ENCODE peak calls at places on chromosomes 1 and 21, in five cellular contexts. One of them, this sample, is unnamed.

GRCh38 chr1:114009042-114009392 is 29.7 kb downstream of the OLFML3 start:
- DNase-seq in hypothalamus: no peak
- DNase-seq in B cell: no peak
- DNase-seq in endothelial cell of umbilical vein: no peak
- DNase-seq in SK-N-SH: no peak
- DNase-seq in this sample: no peak

GRCh38 chr1:31643976-31644559 is 608 bp downstream of the PEF1 start:
- DNase-seq in hypothalamus: no peak
- DNase-seq in B cell: no peak
- DNase-seq in endothelial cell of umbilical vein: no peak
- DNase-seq in SK-N-SH: no peak
- DNase-seq in this sample: no peak

GRCh38 chr1:109314805-109315204 is 8.0 kb upstream of the MYBPHL start:
- DNase-seq in hypothalamus: no peak
- DNase-seq in B cell: no peak
- DNase-seq in endothelial cell of umbilical vein: no peak
- DNase-seq in SK-N-SH: no peak
- DNase-seq in this sample: no peak

GRCh38 chr1:161792740-161793139 is 26.6 kb downstream of the ATF6 start:
- DNase-seq in hypothalamus: no peak
- DNase-seq in B cell: peak
- DNase-seq in endothelial cell of umbilical vein: peak
- DNase-seq in SK-N-SH: peak
- DNase-seq in this sample: peak

GRCh38 chr1:15328245-15328784 is 81.3 kb downstream of the FHAD1 start:
- DNase-seq in hypothalamus: no peak
- DNase-seq in B cell: no peak
- DNase-seq in endothelial cell of umbilical vein: no peak
- DNase-seq in SK-N-SH: no peak
- DNase-seq in this sample: no peak

GRCh38 chr1:54649921-54650320 is 8.3 kb downstream of the MROH7 start:
- DNase-seq in hypothalamus: no peak
- DNase-seq in B cell: no peak
- DNase-seq in endothelial cell of umbilical vein: no peak
- DNase-seq in SK-N-SH: no peak
- DNase-seq in this sample: no peak

GRCh38 chr21:34037446-34037845 is 35.9 kb upstream of the MRPS6 start:
- DNase-seq in hypothalamus: no peak
- DNase-seq in B cell: no peak
- DNase-seq in endothelial cell of umbilical vein: peak
- DNase-seq in SK-N-SH: no peak
- DNase-seq in this sample: no peak

GRCh38 chr1:154253671-154254070 is 18.8 kb upstream of the HAX1 start:
- DNase-seq in hypothalamus: no peak
- DNase-seq in B cell: no peak
- DNase-seq in endothelial cell of umbilical vein: no peak
- DNase-seq in SK-N-SH: no peak
- DNase-seq in this sample: no peak

GRCh38 chr1:44316231-44316759 is 38.8 kb downstream of the ERI3 start:
- DNase-seq in hypothalamus: no peak
- DNase-seq in B cell: no peak
- DNase-seq in endothelial cell of umbilical vein: peak
- DNase-seq in SK-N-SH: no peak
- DNase-seq in this sample: peak

GRCh38 chr1:23403038-23403336 is 21.6 kb downstream of the TCEA3 start:
- DNase-seq in hypothalamus: no peak
- DNase-seq in B cell: no peak
- DNase-seq in endothelial cell of umbilical vein: peak
- DNase-seq in SK-N-SH: no peak
- DNase-seq in this sample: no peak

GRCh38 chr1:87435484-87435883 is 106.8 kb downstream of the LMO4 start:
- DNase-seq in hypothalamus: no peak
- DNase-seq in B cell: no peak
- DNase-seq in endothelial cell of umbilical vein: no peak
- DNase-seq in SK-N-SH: no peak
- DNase-seq in this sample: no peak

GRCh38 chr1:244349581-244350001 is 102.1 kb downstream of the ADSS2 start:
- DNase-seq in hypothalamus: no peak
- DNase-seq in B cell: no peak
- DNase-seq in endothelial cell of umbilical vein: peak
- DNase-seq in SK-N-SH: no peak
- DNase-seq in this sample: no peak

GRCh38 chr1:184075040-184076029 is 23.8 kb downstream of the TSEN15 start:
- DNase-seq in hypothalamus: no peak
- DNase-seq in B cell: peak
- DNase-seq in endothelial cell of umbilical vein: peak
- DNase-seq in SK-N-SH: peak
- DNase-seq in this sample: peak

GRCh38 chr21:45541221-45542039 is 810 bp downstream of the SLC19A1 start:
- DNase-seq in hypothalamus: no peak
- DNase-seq in B cell: peak
- DNase-seq in endothelial cell of umbilical vein: peak
- DNase-seq in SK-N-SH: peak
- DNase-seq in this sample: peak